ENCODE peak calls at places on chromosomes 16 and 17, in seven cellular contexts. One of them, this sample, is unnamed.

GRCh38 chr16:68236804-68237242 is 896 bp upstream of the ESRP2 start:
- DNase-seq in A549: no peak
- DNase-seq in MM.1S: no peak
- DNase-seq in H9: no peak
- DNase-seq in pancreas: no peak
- DNase-seq in ovary: no peak
- DNase-seq in adrenal gland: no peak
- DNase-seq in this sample: peak; percentile 33

GRCh38 chr17:40480501-40481003 is 20.9 kb downstream of the TNS4 start:
- DNase-seq in ovary: no peak
- DNase-seq in pancreas: no peak
- DNase-seq in adrenal gland: no peak
- DNase-seq in A549: peak; percentile 87
- DNase-seq in MM.1S: no peak
- DNase-seq in H9: peak; percentile 76
- DNase-seq in this sample: no peak

GRCh38 chr16:51818342-51818944 is 667.4 kb upstream of the SALL1 start:
- DNase-seq in H9: peak; percentile 64
- DNase-seq in adrenal gland: peak; percentile 24
- DNase-seq in A549: peak; percentile 46
- DNase-seq in ovary: no peak
- DNase-seq in MM.1S: no peak
- DNase-seq in pancreas: peak; percentile 42
- DNase-seq in this sample: peak; percentile 24

GRCh38 chr17:40501499-40501911 is at the start of gene TNS4:
- DNase-seq in A549: peak; percentile 78
- DNase-seq in adrenal gland: no peak
- DNase-seq in ovary: no peak
- DNase-seq in H9: no peak
- DNase-seq in pancreas: no peak
- DNase-seq in MM.1S: no peak
- DNase-seq in this sample: no peak

GRCh38 chr16:23345237-23345636 is 43.1 kb downstream of the SCNN1B start:
- DNase-seq in H9: no peak
- DNase-seq in ovary: no peak
- DNase-seq in adrenal gland: no peak
- DNase-seq in pancreas: no peak
- DNase-seq in A549: no peak
- DNase-seq in MM.1S: no peak
- DNase-seq in this sample: no peak

GRCh38 chr17:75640556-75641119 is 7.4 kb downstream of the SMIM5 start:
- DNase-seq in ovary: no peak
- DNase-seq in adrenal gland: no peak
- DNase-seq in pancreas: peak; percentile 12
- DNase-seq in A549: no peak
- DNase-seq in H9: no peak
- DNase-seq in MM.1S: no peak
- DNase-seq in this sample: no peak

GRCh38 chr17:77110006-77110374 is 30.8 kb upstream of the SEC14L1 start:
- DNase-seq in A549: no peak
- DNase-seq in pancreas: no peak
- DNase-seq in H9: no peak
- DNase-seq in MM.1S: peak; percentile 69
- DNase-seq in adrenal gland: no peak
- DNase-seq in ovary: no peak
- DNase-seq in this sample: no peak

GRCh38 chr16:6961704-6962103 is 370.9 kb upstream of the RBFOX1 start:
- DNase-seq in MM.1S: no peak
- DNase-seq in adrenal gland: no peak
- DNase-seq in ovary: no peak
- DNase-seq in pancreas: no peak
- DNase-seq in A549: no peak
- DNase-seq in H9: no peak
- DNase-seq in this sample: no peak

GRCh38 chr16:70437582-70438324 is 1.1 kb downstream of the ST3GAL2 start:
- DNase-seq in MM.1S: no peak
- DNase-seq in A549: no peak
- DNase-seq in H9: no peak
- DNase-seq in adrenal gland: no peak
- DNase-seq in ovary: no peak
- DNase-seq in pancreas: no peak
- DNase-seq in this sample: no peak

GRCh38 chr17:36183001-36183810 is 6.8 kb upstream of the TBC1D3B start:
- DNase-seq in ovary: peak; percentile 46
- DNase-seq in H9: peak; percentile 94
- DNase-seq in adrenal gland: peak; percentile 42
- DNase-seq in MM.1S: peak; percentile 87
- DNase-seq in pancreas: peak; percentile 58
- DNase-seq in A549: peak; percentile 55
- DNase-seq in this sample: peak; percentile 72

GRCh38 chr17:81197831-81198490 is 24.8 kb downstream of the CEP131 start:
- DNase-seq in adrenal gland: no peak
- DNase-seq in MM.1S: no peak
- DNase-seq in H9: no peak
- DNase-seq in pancreas: no peak
- DNase-seq in A549: no peak
- DNase-seq in ovary: no peak
- DNase-seq in this sample: no peak

GRCh38 chr17:81976332-81977210 is 858 bp upstream of the ASPSCR1 start:
- DNase-seq in ovary: peak; percentile 34
- DNase-seq in H9: peak; percentile 81
- DNase-seq in pancreas: peak; percentile 75
- DNase-seq in adrenal gland: peak; percentile 57
- DNase-seq in A549: peak; percentile 44
- DNase-seq in MM.1S: no peak
- DNase-seq in this sample: no peak

GRCh38 chr16:57153841-57154240 is 32.0 kb downstream of the PSME3IP1 start:
- DNase-seq in H9: no peak
- DNase-seq in MM.1S: no peak
- DNase-seq in ovary: no peak
- DNase-seq in pancreas: no peak
- DNase-seq in A549: no peak
- DNase-seq in adrenal gland: no peak
- DNase-seq in this sample: no peak

GRCh38 chr16:4351880-4352279 is 759 bp upstream of the PAM16 start:
- DNase-seq in ovary: no peak
- DNase-seq in MM.1S: no peak
- DNase-seq in adrenal gland: no peak
- DNase-seq in A549: no peak
- DNase-seq in H9: no peak
- DNase-seq in pancreas: no peak
- DNase-seq in this sample: no peak

GRCh38 chr17:35291802-35292201 is 48.9 kb downstream of the SLFN5 start:
- DNase-seq in pancreas: no peak
- DNase-seq in A549: peak; percentile 17
- DNase-seq in adrenal gland: no peak
- DNase-seq in MM.1S: no peak
- DNase-seq in H9: no peak
- DNase-seq in ovary: no peak
- DNase-seq in this sample: no peak

GRCh38 chr16:47143677-47144558 is at the start of gene NETO2:
- DNase-seq in MM.1S: peak; percentile 51
- DNase-seq in ovary: peak; percentile 20
- DNase-seq in A549: peak; percentile 69
- DNase-seq in pancreas: peak; percentile 51
- DNase-seq in H9: peak; percentile 75
- DNase-seq in adrenal gland: peak; percentile 71
- DNase-seq in this sample: peak; percentile 48

DNA sequence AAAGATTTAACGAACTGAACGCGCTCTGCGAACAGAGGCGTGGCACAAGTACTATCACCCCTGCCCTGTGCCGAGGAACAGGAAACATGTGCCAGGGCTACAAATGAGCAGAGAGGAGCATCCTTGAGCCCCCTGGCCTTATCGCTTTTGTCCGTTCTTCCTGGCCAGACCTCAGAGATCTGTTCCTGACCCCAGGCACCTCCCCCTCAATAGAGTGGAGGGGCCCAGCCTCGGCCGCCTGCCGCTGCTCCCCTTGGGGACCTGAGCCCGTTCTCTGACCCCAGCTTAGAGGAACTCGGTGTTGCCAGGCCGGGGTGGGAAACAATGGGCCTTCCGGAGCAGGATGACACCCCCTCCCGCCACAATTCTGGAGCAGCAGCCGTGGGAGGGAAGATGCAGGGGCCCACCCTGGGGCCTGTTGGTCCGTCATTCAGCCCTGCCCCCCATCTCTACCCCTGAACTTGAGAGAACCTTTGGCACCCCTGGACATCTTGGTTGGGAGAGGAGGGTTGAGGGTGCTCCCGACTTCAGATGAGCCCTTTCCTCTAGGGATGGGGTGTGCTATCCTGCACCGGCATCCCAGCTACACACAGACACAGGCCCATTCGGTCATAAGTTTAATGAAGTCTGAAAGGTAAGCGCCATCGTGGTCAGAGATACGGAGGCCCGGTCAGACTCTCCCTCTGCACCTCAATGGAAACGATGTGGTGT is 1.1 kb downstream of the NAA38 start:
- DNase-seq in A549: no peak
- DNase-seq in pancreas: peak; percentile 55
- DNase-seq in ovary: peak; percentile 62
- DNase-seq in H9: peak; percentile 42
- DNase-seq in adrenal gland: peak; percentile 64
- DNase-seq in MM.1S: peak; percentile 45
- DNase-seq in this sample: peak; percentile 88
- H3K4me1 ChIP-seq in A549: peaks cover 29% of the 10 kb centered on the region
- H3K4me1 ChIP-seq in pancreas: peaks cover 9% of the 10 kb centered on the region
- H3K4me1 ChIP-seq in ovary: peaks cover 8% of the 10 kb centered on the region
- H3K4me1 ChIP-seq in H9: no peaks in the 10 kb centered on the region
- H3K4me1 ChIP-seq in adrenal gland: peaks cover 23% of the 10 kb centered on the region
- H3K4me1 ChIP-seq in MM.1S: peaks cover 17% of the 10 kb centered on the region
- H3K4me1 ChIP-seq in this sample: peaks cover 14% of the 10 kb centered on the region

GRCh38 chr17:74450231-74450630 is 16.2 kb upstream of the CD300A start:
- DNase-seq in MM.1S: no peak
- DNase-seq in adrenal gland: no peak
- DNase-seq in H9: no peak
- DNase-seq in pancreas: no peak
- DNase-seq in A549: no peak
- DNase-seq in ovary: no peak
- DNase-seq in this sample: no peak
- H3K4me1 ChIP-seq in MM.1S: peaks cover 5% of the 10 kb centered on the region
- H3K4me1 ChIP-seq in adrenal gland: peaks cover 12% of the 10 kb centered on the region
- H3K4me1 ChIP-seq in H9: peaks cover 6% of the 10 kb centered on the region
- H3K4me1 ChIP-seq in pancreas: peaks cover 17% of the 10 kb centered on the region
- H3K4me1 ChIP-seq in A549: peaks cover 16% of the 10 kb centered on the region
- H3K4me1 ChIP-seq in ovary: peaks cover 41% of the 10 kb centered on the region
- H3K4me1 ChIP-seq in this sample: peaks cover 39% of the 10 kb centered on the region

GRCh38 chr17:72606656-72607055 is 485.8 kb downstream of the SLC39A11 start:
- DNase-seq in ovary: no peak
- DNase-seq in A549: no peak
- DNase-seq in pancreas: no peak
- DNase-seq in MM.1S: no peak
- DNase-seq in adrenal gland: no peak
- DNase-seq in H9: no peak
- DNase-seq in this sample: no peak

GRCh38 chr17:72602517-72603345 is 481.9 kb downstream of the SOX9 start:
- DNase-seq in ovary: no peak
- DNase-seq in H9: peak; percentile 87
- DNase-seq in pancreas: no peak
- DNase-seq in adrenal gland: no peak
- DNase-seq in MM.1S: peak; percentile 92
- DNase-seq in A549: peak; percentile 97
- DNase-seq in this sample: no peak

GRCh38 chr17:72603346-72604242 is 482.8 kb downstream of the SOX9 start:
- DNase-seq in ovary: no peak
- DNase-seq in A549: peak; percentile 78
- DNase-seq in adrenal gland: no peak
- DNase-seq in H9: no peak
- DNase-seq in MM.1S: peak; percentile 46
- DNase-seq in pancreas: no peak
- DNase-seq in this sample: no peak

GRCh38 chr17:72605543-72605942 is 484.7 kb downstream of the SOX9 start:
- DNase-seq in pancreas: no peak
- DNase-seq in adrenal gland: no peak
- DNase-seq in ovary: no peak
- DNase-seq in MM.1S: no peak
- DNase-seq in H9: no peak
- DNase-seq in A549: no peak
- DNase-seq in this sample: no peak

GRCh38 chr17:72604518-72604917 is 483.7 kb downstream of the SOX9 start:
- DNase-seq in pancreas: no peak
- DNase-seq in A549: no peak
- DNase-seq in MM.1S: peak; percentile 93
- DNase-seq in H9: no peak
- DNase-seq in ovary: no peak
- DNase-seq in adrenal gland: no peak
- DNase-seq in this sample: no peak
- H3K4me1 ChIP-seq in pancreas: no peaks in the 10 kb centered on the region
- H3K4me1 ChIP-seq in A549: peaks cover 70% of the 10 kb centered on the region
- H3K4me1 ChIP-seq in MM.1S: peaks cover 51% of the 10 kb centered on the region
- H3K4me1 ChIP-seq in H9: no peaks in the 10 kb centered on the region
- H3K4me1 ChIP-seq in ovary: no peaks in the 10 kb centered on the region
- H3K4me1 ChIP-seq in adrenal gland: no peaks in the 10 kb centered on the region
- H3K4me1 ChIP-seq in this sample: no peaks in the 10 kb centered on the region

GRCh38 chr17:70865993-70866804 is 696.9 kb downstream of the KCNJ2 start:
- DNase-seq in pancreas: no peak
- DNase-seq in A549: no peak
- DNase-seq in H9: no peak
- DNase-seq in ovary: no peak
- DNase-seq in MM.1S: no peak
- DNase-seq in adrenal gland: no peak
- DNase-seq in this sample: no peak

GRCh38 chr17:70869402-70870085 is 700.2 kb downstream of the KCNJ2 start:
- DNase-seq in pancreas: no peak
- DNase-seq in adrenal gland: no peak
- DNase-seq in H9: no peak
- DNase-seq in MM.1S: no peak
- DNase-seq in ovary: no peak
- DNase-seq in A549: no peak
- DNase-seq in this sample: no peak

GRCh38 chr17:70872194-70872593 is 702.9 kb downstream of the KCNJ2 start:
- DNase-seq in adrenal gland: no peak
- DNase-seq in MM.1S: no peak
- DNase-seq in pancreas: no peak
- DNase-seq in H9: no peak
- DNase-seq in ovary: no peak
- DNase-seq in A549: no peak
- DNase-seq in this sample: no peak

GRCh38 chr17:70871180-70871818 is 702.0 kb downstream of the KCNJ2 start:
- DNase-seq in ovary: no peak
- DNase-seq in H9: no peak
- DNase-seq in MM.1S: no peak
- DNase-seq in adrenal gland: no peak
- DNase-seq in A549: no peak
- DNase-seq in pancreas: no peak
- DNase-seq in this sample: no peak

DNA sequence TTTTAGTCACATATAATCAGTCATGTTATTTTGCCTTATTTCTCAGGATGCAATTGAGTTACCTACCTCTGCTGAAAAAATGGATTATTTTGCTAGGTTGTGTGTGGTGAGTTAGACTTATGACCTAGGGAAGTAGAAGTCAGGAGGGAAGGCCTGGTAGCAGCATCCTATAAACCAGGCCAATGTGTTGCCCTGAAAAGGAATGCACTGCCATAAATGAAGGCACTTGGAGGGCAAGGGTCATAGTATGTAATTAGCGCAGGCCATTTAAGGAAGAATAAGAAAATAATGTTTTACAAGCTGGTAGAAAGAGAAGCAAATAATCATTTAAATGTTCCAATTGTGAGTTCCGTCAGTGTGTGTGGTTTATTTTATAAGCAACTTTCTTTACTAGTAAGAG is 698.8 kb downstream of the KCNJ2 start:
- DNase-seq in ovary: no peak
- DNase-seq in A549: no peak
- DNase-seq in H9: no peak
- DNase-seq in adrenal gland: no peak
- DNase-seq in pancreas: no peak
- DNase-seq in MM.1S: no peak
- DNase-seq in this sample: no peak
- H3K4me1 ChIP-seq in ovary: no peaks in the 10 kb centered on the region
- H3K4me1 ChIP-seq in A549: no peaks in the 10 kb centered on the region
- H3K4me1 ChIP-seq in H9: no peaks in the 10 kb centered on the region
- H3K4me1 ChIP-seq in adrenal gland: no peaks in the 10 kb centered on the region
- H3K4me1 ChIP-seq in pancreas: peaks cover 6% of the 10 kb centered on the region
- H3K4me1 ChIP-seq in MM.1S: no peaks in the 10 kb centered on the region
- H3K4me1 ChIP-seq in this sample: no peaks in the 10 kb centered on the region

This sample was measured in heart left ventricle.